ENCODE peak calls at places on chromosome 15, in nine cellular contexts. One of them, this sample, is unnamed.
A peak's percentile ranks its signal among the peaks of the same experiment; 100 is the strongest.

GRCh38 chr15:64180235-64180824 is 17.5 kb upstream of the PPIB start:
- DNase-seq in AG04449: no peak
- DNase-seq in Calu3: no peak
- DNase-seq in GM10248: peak; percentile 54
- DNase-seq in HCT116: no peak
- DNase-seq in fibroblast of mammary gland: no peak
- DNase-seq in GM12865: no peak
- DNase-seq in WERI-Rb-1: no peak
- DNase-seq in mucosa of descending colon: no peak
- DNase-seq in this sample: no peak

GRCh38 chr15:84402856-84403608 is 167.5 kb downstream of the GOLGA6L4 start:
- DNase-seq in AG04449: no peak
- DNase-seq in Calu3: no peak
- DNase-seq in GM10248: no peak
- DNase-seq in HCT116: no peak
- DNase-seq in fibroblast of mammary gland: no peak
- DNase-seq in GM12865: no peak
- DNase-seq in WERI-Rb-1: peak; percentile 4
- DNase-seq in mucosa of descending colon: no peak
- DNase-seq in this sample: no peak

GRCh38 chr15:62782100-62782791 is 260.3 kb upstream of the TPM1 start:
- DNase-seq in AG04449: peak; percentile 70
- DNase-seq in Calu3: peak; percentile 83
- DNase-seq in GM10248: peak; percentile 32
- DNase-seq in HCT116: peak; percentile 56
- DNase-seq in fibroblast of mammary gland: peak; percentile 81
- DNase-seq in GM12865: peak; percentile 45
- DNase-seq in WERI-Rb-1: peak; percentile 67
- DNase-seq in mucosa of descending colon: peak; percentile 67
- DNase-seq in this sample: peak; percentile 84

GRCh38 chr15:82110144-82110543 is 64.3 kb upstream of the MEX3B start:
- DNase-seq in AG04449: no peak
- DNase-seq in Calu3: no peak
- DNase-seq in GM10248: no peak
- DNase-seq in HCT116: no peak
- DNase-seq in fibroblast of mammary gland: no peak
- DNase-seq in GM12865: no peak
- DNase-seq in WERI-Rb-1: no peak
- DNase-seq in mucosa of descending colon: no peak
- DNase-seq in this sample: no peak

GRCh38 chr15:60423540-60423939 is 25.8 kb upstream of the ANXA2 start:
- DNase-seq in AG04449: peak; percentile 75
- DNase-seq in Calu3: peak; percentile 62
- DNase-seq in GM10248: no peak
- DNase-seq in HCT116: peak; percentile 52
- DNase-seq in fibroblast of mammary gland: peak; percentile 82
- DNase-seq in GM12865: peak; percentile 11
- DNase-seq in WERI-Rb-1: no peak
- DNase-seq in mucosa of descending colon: no peak
- DNase-seq in this sample: peak; percentile 82

GRCh38 chr15:42691308-42691707 is 45.6 kb downstream of the CDAN1 start:
- DNase-seq in AG04449: no peak
- DNase-seq in Calu3: no peak
- DNase-seq in GM10248: no peak
- DNase-seq in HCT116: no peak
- DNase-seq in fibroblast of mammary gland: no peak
- DNase-seq in GM12865: no peak
- DNase-seq in WERI-Rb-1: no peak
- DNase-seq in mucosa of descending colon: no peak
- DNase-seq in this sample: no peak

GRCh38 chr15:74619916-74620635 is 4.4 kb downstream of the CLK3 start:
- DNase-seq in AG04449: no peak
- DNase-seq in Calu3: no peak
- DNase-seq in GM10248: no peak
- DNase-seq in HCT116: no peak
- DNase-seq in fibroblast of mammary gland: no peak
- DNase-seq in GM12865: no peak
- DNase-seq in WERI-Rb-1: no peak
- DNase-seq in mucosa of descending colon: no peak
- DNase-seq in this sample: no peak

GRCh38 chr15:74958320-74958907 is 1.8 kb upstream of the RPP25 start:
- DNase-seq in AG04449: no peak
- DNase-seq in Calu3: peak; percentile 63
- DNase-seq in GM10248: no peak
- DNase-seq in HCT116: no peak
- DNase-seq in fibroblast of mammary gland: peak; percentile 33
- DNase-seq in GM12865: no peak
- DNase-seq in WERI-Rb-1: no peak
- DNase-seq in mucosa of descending colon: peak; percentile 84
- DNase-seq in this sample: no peak

GRCh38 chr15:74817370-74817737 is 4.7 kb downstream of the LMAN1L start:
- DNase-seq in AG04449: no peak
- DNase-seq in Calu3: peak; percentile 29
- DNase-seq in GM10248: no peak
- DNase-seq in HCT116: no peak
- DNase-seq in fibroblast of mammary gland: no peak
- DNase-seq in GM12865: peak; percentile 50
- DNase-seq in WERI-Rb-1: peak; percentile 88
- DNase-seq in mucosa of descending colon: peak; percentile 63
- DNase-seq in this sample: no peak

GRCh38 chr15:89129123-89129815 is 41.0 kb downstream of the ABHD2 start:
- DNase-seq in AG04449: no peak
- DNase-seq in Calu3: peak; percentile 78
- DNase-seq in GM10248: peak; percentile 62
- DNase-seq in HCT116: no peak
- DNase-seq in fibroblast of mammary gland: peak; percentile 40
- DNase-seq in GM12865: peak; percentile 62
- DNase-seq in WERI-Rb-1: peak; percentile 57
- DNase-seq in mucosa of descending colon: peak; percentile 80
- DNase-seq in this sample: no peak

GRCh38 chr15:27545494-27546255 is 553.4 kb downstream of the OCA2 start:
- DNase-seq in AG04449: no peak
- DNase-seq in Calu3: no peak
- DNase-seq in GM10248: no peak
- DNase-seq in HCT116: no peak
- DNase-seq in fibroblast of mammary gland: no peak
- DNase-seq in GM12865: no peak
- DNase-seq in WERI-Rb-1: no peak
- DNase-seq in mucosa of descending colon: no peak
- DNase-seq in this sample: no peak

GRCh38 chr15:87944051-87944450 is 312.5 kb downstream of the NTRK3 start:
- DNase-seq in AG04449: no peak
- DNase-seq in Calu3: no peak
- DNase-seq in GM10248: no peak
- DNase-seq in HCT116: no peak
- DNase-seq in fibroblast of mammary gland: peak; percentile 2
- DNase-seq in GM12865: no peak
- DNase-seq in WERI-Rb-1: no peak
- DNase-seq in mucosa of descending colon: no peak
- DNase-seq in this sample: no peak

GRCh38 chr15:40754883-40755815 is at the start of gene RMDN3:
- DNase-seq in AG04449: no peak
- DNase-seq in Calu3: peak; percentile 90
- DNase-seq in GM10248: peak; percentile 97
- DNase-seq in HCT116: peak; percentile 80
- DNase-seq in fibroblast of mammary gland: peak; percentile 84
- DNase-seq in GM12865: peak; percentile 96
- DNase-seq in WERI-Rb-1: peak; percentile 92
- DNase-seq in mucosa of descending colon: peak; percentile 93
- DNase-seq in this sample: peak; percentile 73

GRCh38 chr15:67836477-67836876 is 3.4 kb downstream of the RNU6-1 start:
- DNase-seq in AG04449: no peak
- DNase-seq in Calu3: no peak
- DNase-seq in GM10248: no peak
- DNase-seq in HCT116: no peak
- DNase-seq in fibroblast of mammary gland: peak; percentile 40
- DNase-seq in GM12865: peak; percentile 62
- DNase-seq in WERI-Rb-1: peak; percentile 48
- DNase-seq in mucosa of descending colon: peak; percentile 74
- DNase-seq in this sample: no peak

GRCh38 chr15:71970435-71970834 is 147.5 kb downstream of the MYO9A start:
- DNase-seq in AG04449: no peak
- DNase-seq in Calu3: no peak
- DNase-seq in GM10248: no peak
- DNase-seq in HCT116: no peak
- DNase-seq in fibroblast of mammary gland: no peak
- DNase-seq in GM12865: no peak
- DNase-seq in WERI-Rb-1: no peak
- DNase-seq in mucosa of descending colon: no peak
- DNase-seq in this sample: no peak

GRCh38 chr15:34616613-34617012 is 33.2 kb upstream of the GOLGA8B start:
- DNase-seq in AG04449: no peak
- DNase-seq in Calu3: peak; percentile 5
- DNase-seq in GM10248: no peak
- DNase-seq in HCT116: peak; percentile 38
- DNase-seq in fibroblast of mammary gland: peak; percentile 49
- DNase-seq in GM12865: peak; percentile 14
- DNase-seq in WERI-Rb-1: no peak
- DNase-seq in mucosa of descending colon: no peak
- DNase-seq in this sample: peak; percentile 11

GRCh38 chr15:60695713-60696522 is 217.0 kb upstream of the ICE2 start:
- DNase-seq in AG04449: no peak
- DNase-seq in Calu3: no peak
- DNase-seq in GM10248: no peak
- DNase-seq in HCT116: no peak
- DNase-seq in fibroblast of mammary gland: peak; percentile 52
- DNase-seq in GM12865: peak; percentile 72
- DNase-seq in WERI-Rb-1: no peak
- DNase-seq in mucosa of descending colon: no peak
- DNase-seq in this sample: no peak

GRCh38 chr15:83845230-83845629 is 191.3 kb downstream of the ADAMTSL3 start:
- DNase-seq in AG04449: no peak
- DNase-seq in Calu3: no peak
- DNase-seq in GM10248: no peak
- DNase-seq in HCT116: no peak
- DNase-seq in fibroblast of mammary gland: peak; percentile 98
- DNase-seq in GM12865: no peak
- DNase-seq in WERI-Rb-1: no peak
- DNase-seq in mucosa of descending colon: no peak
- DNase-seq in this sample: peak; percentile 18

GRCh38 chr15:57878573-57878972 is 172.1 kb downstream of the POLR2M start:
- DNase-seq in AG04449: no peak
- DNase-seq in Calu3: no peak
- DNase-seq in GM10248: no peak
- DNase-seq in HCT116: peak; percentile 70
- DNase-seq in fibroblast of mammary gland: peak; percentile 43
- DNase-seq in GM12865: no peak
- DNase-seq in WERI-Rb-1: no peak
- DNase-seq in mucosa of descending colon: no peak
- DNase-seq in this sample: no peak

GRCh38 chr15:70576683-70577082 is 186.7 kb downstream of the UACA start:
- DNase-seq in AG04449: no peak
- DNase-seq in Calu3: no peak
- DNase-seq in GM10248: no peak
- DNase-seq in HCT116: no peak
- DNase-seq in fibroblast of mammary gland: no peak
- DNase-seq in GM12865: no peak
- DNase-seq in WERI-Rb-1: no peak
- DNase-seq in mucosa of descending colon: no peak
- DNase-seq in this sample: no peak

GRCh38 chr15:63851431-63851830 is 17.7 kb upstream of the HERC1 start:
- DNase-seq in AG04449: no peak
- DNase-seq in Calu3: no peak
- DNase-seq in GM10248: no peak
- DNase-seq in HCT116: no peak
- DNase-seq in fibroblast of mammary gland: no peak
- DNase-seq in GM12865: no peak
- DNase-seq in WERI-Rb-1: no peak
- DNase-seq in mucosa of descending colon: no peak
- DNase-seq in this sample: no peak

DNA sequence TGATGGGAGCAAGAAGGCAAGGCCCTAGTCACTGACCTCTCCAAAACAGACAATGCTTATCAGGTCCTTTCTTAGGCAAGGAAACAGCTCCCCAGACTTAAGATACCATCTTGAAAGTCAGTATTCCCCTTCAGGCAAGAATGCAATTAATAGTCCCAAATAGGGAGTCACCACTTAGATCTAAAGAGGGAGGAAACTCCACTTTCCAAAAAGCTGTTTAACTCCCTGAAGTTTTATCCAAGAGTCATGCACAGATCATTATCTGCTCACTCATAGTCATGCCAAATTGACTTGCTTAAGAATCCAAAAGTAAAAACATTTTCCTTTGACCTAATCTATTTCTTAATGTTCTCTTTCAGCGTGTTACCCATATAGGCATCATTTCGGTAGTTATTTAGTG is 2.2 kb downstream of the LDHAL6B start:
- DNase-seq in AG04449: no peak
- DNase-seq in Calu3: no peak
- DNase-seq in GM10248: no peak
- DNase-seq in HCT116: no peak
- DNase-seq in fibroblast of mammary gland: no peak
- DNase-seq in GM12865: no peak
- DNase-seq in WERI-Rb-1: no peak
- DNase-seq in mucosa of descending colon: no peak
- DNase-seq in this sample: no peak
- TF ChIP-seq CTCF in AG04449: no peak
- TF ChIP-seq CTCF in Calu3: no peak
- TF ChIP-seq CTCF in GM10248: no peak
- TF ChIP-seq CTCF in HCT116: no peak
- TF ChIP-seq CTCF in fibroblast of mammary gland: no peak
- TF ChIP-seq CTCF in GM12865: no peak
- TF ChIP-seq CTCF in WERI-Rb-1: no peak
- TF ChIP-seq CTCF in mucosa of descending colon: no peak
- TF ChIP-seq CTCF in this sample: no peak

GRCh38 chr15:31027948-31028586 is 36.6 kb upstream of the MTMR10 start:
- DNase-seq in AG04449: no peak
- DNase-seq in Calu3: no peak
- DNase-seq in GM10248: no peak
- DNase-seq in HCT116: no peak
- DNase-seq in fibroblast of mammary gland: no peak
- DNase-seq in GM12865: no peak
- DNase-seq in WERI-Rb-1: no peak
- DNase-seq in mucosa of descending colon: no peak
- DNase-seq in this sample: no peak
- TF ChIP-seq CTCF in AG04449: no peak
- TF ChIP-seq CTCF in Calu3: no peak
- TF ChIP-seq CTCF in GM10248: no peak
- TF ChIP-seq CTCF in HCT116: no peak
- TF ChIP-seq CTCF in fibroblast of mammary gland: no peak
- TF ChIP-seq CTCF in GM12865: no peak
- TF ChIP-seq CTCF in WERI-Rb-1: no peak
- TF ChIP-seq CTCF in mucosa of descending colon: no peak
- TF ChIP-seq CTCF in this sample: no peak

GRCh38 chr15:66080791-66081475 is 172.6 kb downstream of the MEGF11 start:
- DNase-seq in AG04449: peak; percentile 14
- DNase-seq in Calu3: peak; percentile 60
- DNase-seq in GM10248: no peak
- DNase-seq in HCT116: no peak
- DNase-seq in fibroblast of mammary gland: peak; percentile 41
- DNase-seq in GM12865: no peak
- DNase-seq in WERI-Rb-1: peak; percentile 58
- DNase-seq in mucosa of descending colon: peak; percentile 58
- DNase-seq in this sample: peak; percentile 32
- TF ChIP-seq CTCF in AG04449: no peak
- TF ChIP-seq CTCF in Calu3: peak; percentile 22
- TF ChIP-seq CTCF in GM10248: no peak
- TF ChIP-seq CTCF in HCT116: no peak
- TF ChIP-seq CTCF in fibroblast of mammary gland: no peak
- TF ChIP-seq CTCF in GM12865: no peak
- TF ChIP-seq CTCF in WERI-Rb-1: peak; percentile 49
- TF ChIP-seq CTCF in mucosa of descending colon: no peak
- TF ChIP-seq CTCF in this sample: no peak

GRCh38 chr15:79778378-79778990 is 118.3 kb downstream of the MTHFS start:
- DNase-seq in AG04449: no peak
- DNase-seq in Calu3: no peak
- DNase-seq in GM10248: no peak
- DNase-seq in HCT116: no peak
- DNase-seq in fibroblast of mammary gland: no peak
- DNase-seq in GM12865: peak; percentile 18
- DNase-seq in WERI-Rb-1: no peak
- DNase-seq in mucosa of descending colon: no peak
- DNase-seq in this sample: no peak
- TF ChIP-seq CTCF in AG04449: no peak
- TF ChIP-seq CTCF in Calu3: no peak
- TF ChIP-seq CTCF in GM10248: no peak
- TF ChIP-seq CTCF in HCT116: no peak
- TF ChIP-seq CTCF in fibroblast of mammary gland: no peak
- TF ChIP-seq CTCF in GM12865: no peak
- TF ChIP-seq CTCF in WERI-Rb-1: no peak
- TF ChIP-seq CTCF in mucosa of descending colon: no peak
- TF ChIP-seq CTCF in this sample: no peak